ENCODE peak calls at places on chromosomes 13 and 19, in five cellular contexts. I is mucosa of descending colon, W is fibroblast of villous mesenchyme, H is lower lobe of right lung, L is left ventricle myocardium inferior. J is an unnamed sample.
A peak's percentile ranks its signal among the peaks of the same experiment; 100 is the strongest.

GRCh38 chr13:52348983-52349780 is 56.8 kb downstream of the THSD1 start:
- DNase-seq in H (no peak), L (no peak), W (peak; percentile 55), I (no peak), J (peak; percentile 32)

GRCh38 chr13:51453959-51454703 is 1.3 kb upstream of the INTS6 start:
- DNase-seq in I (no peak), W (peak; percentile 48), L (peak; percentile 24), H (no peak), J (no peak)

GRCh38 chr13:34334984-34335661 is 517.2 kb downstream of the RFC3 start:
- DNase-seq in L (no peak), I (no peak), W (no peak), H (no peak), J (no peak)

GRCh38 chr19:5403968-5404640 is 51.1 kb upstream of the ZNRF4 start:
- DNase-seq in H (peak; percentile 73), W (peak; percentile 81), I (peak; percentile 58), L (peak; percentile 74), J (peak; percentile 82)

GRCh38 chr13:44312898-44313551 is 60.6 kb upstream of the SERP2 start:
- DNase-seq in I (no peak), H (no peak), L (no peak), W (peak; percentile 73), J (peak; percentile 8)

GRCh38 chr13:113192902-113193301 is 15.6 kb downstream of the PCID2 start:
- DNase-seq in I (no peak), L (no peak), H (no peak), W (peak; percentile 79), J (no peak)

GRCh38 chr19:5299137-5299536 is 41.5 kb downstream of the PTPRS start:
- DNase-seq in L (no peak), I (no peak), H (no peak), W (no peak), J (no peak)

GRCh38 chr13:27211771-27212364 is 39.5 kb upstream of the RPL21 start:
- DNase-seq in H (no peak), L (no peak), I (no peak), W (peak; percentile 21), J (no peak)

GRCh38 chr19:8566855-8567254 is 10.4 kb downstream of the MYO1F start:
- DNase-seq in W (peak; percentile 24), I (no peak), H (no peak), L (no peak), J (no peak)

GRCh38 chr13:111505175-111505777 is 184.8 kb downstream of the TEX29 start:
- DNase-seq in I (no peak), L (no peak), H (no peak), W (no peak), J (no peak)

GRCh38 chr19:12244370-12244769 is 50.3 kb downstream of the ZNF44 start:
- DNase-seq in H (no peak), W (no peak), L (no peak), I (no peak), J (no peak)

GRCh38 chr13:23770428-23770827 is 118.8 kb downstream of the MIPEP start:
- DNase-seq in H (no peak), W (no peak), L (no peak), I (no peak), J (no peak)
- TF ChIP-seq CTCF in H (no peak), W (peak; percentile 3), L (no peak), I (no peak), J (no peak)

GRCh38 chr13:74794582-74794981 is 660.4 kb upstream of the KLF12 start:
- DNase-seq in I (no peak), W (no peak), L (no peak), H (no peak), J (no peak)
- TF ChIP-seq CTCF in I (no peak), W (no peak), L (no peak), H (no peak), J (no peak)

GRCh38 chr19:37778613-37779138 is 710 bp downstream of the ZNF573 start:
- DNase-seq in L (no peak), H (no peak), W (peak; percentile 20), I (no peak), J (no peak)

GRCh38 chr19:37779139-37780035 is at the start of gene ZNF573:
- DNase-seq in H (peak; percentile 87), I (peak; percentile 83), L (peak; percentile 82), W (peak; percentile 90), J (peak; percentile 86)
- TF ChIP-seq CTCF in H (peak; percentile 34), I (no peak), L (peak; percentile 44), W (peak; percentile 31), J (no peak)

GRCh38 chr19:15173746-15174404 is 26.9 kb downstream of the NOTCH3 start:
- DNase-seq in I (no peak), L (no peak), W (no peak), H (no peak), J (no peak)
- TF ChIP-seq CTCF in I (no peak), L (peak; percentile 14), W (peak; percentile 28), H (no peak), J (no peak)

DNA sequence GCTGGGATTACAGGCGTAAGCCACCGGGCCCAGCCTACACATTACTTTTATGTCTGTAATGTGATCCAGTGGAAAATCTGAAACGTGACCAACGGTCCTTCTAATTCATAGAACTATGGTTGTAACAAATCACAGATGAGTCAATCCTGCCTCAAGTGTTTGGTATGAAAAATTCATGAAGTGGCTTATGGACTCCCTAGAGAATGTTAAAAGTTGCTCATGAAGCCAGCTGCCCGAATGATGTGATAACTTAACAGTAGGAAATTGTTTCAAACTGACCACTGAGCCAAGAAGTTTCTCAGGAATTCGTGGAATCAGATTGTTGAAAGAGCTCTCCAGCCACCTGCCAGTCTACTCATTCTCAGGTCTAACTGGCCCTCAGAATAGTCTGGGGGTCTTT is 59.4 kb upstream of the FARP1 start:
- DNase-seq in W (peak; percentile 59), H (no peak), I (no peak), L (no peak), J (no peak)
- TF ChIP-seq CTCF in W (no peak), H (no peak), I (no peak), L (no peak), J (no peak)

GRCh38 chr19:3178973-3179738 is 587 bp downstream of the S1PR4 start:
- DNase-seq in I (no peak), L (no peak), H (no peak), W (no peak), J (no peak)

GRCh38 chr19:3179739-3180293 is 1.2 kb downstream of the S1PR4 start:
- DNase-seq in L (no peak), H (no peak), I (no peak), W (no peak), J (no peak)

GRCh38 chr19:3176715-3177501 is 1.7 kb upstream of the S1PR4 start:
- DNase-seq in L (no peak), I (peak; percentile 80), H (peak; percentile 85), W (peak; percentile 55), J (peak; percentile 69)

GRCh38 chr19:3175761-3176714 is 2.5 kb upstream of the S1PR4 start:
- DNase-seq in I (peak; percentile 83), H (peak; percentile 93), W (peak; percentile 83), L (no peak), J (peak; percentile 73)

GRCh38 chr19:3178377-3178972 is at the start of gene S1PR4:
- DNase-seq in L (no peak), I (peak; percentile 80), H (peak; percentile 73), W (no peak), J (no peak)
- TF ChIP-seq CTCF in L (no peak), I (no peak), H (peak; percentile 17), W (no peak), J (no peak)

GRCh38 chr19:15324791-15325519 is 7.4 kb downstream of the BRD4 start:
- DNase-seq in I (no peak), H (no peak), L (no peak), W (no peak), J (no peak)
- TF ChIP-seq CTCF in I (no peak), H (no peak), L (no peak), W (no peak), J (no peak)